ENCODE peak calls at places on chromosomes 2 and 18, in nine cellular contexts. W is DMS 273 treated with DMSO at 0.1 percent for 48 hours; R is left colon; J is pancreas; T is left ventricle myocardium inferior; Z is NCI-H226; U is stimulated activated CD4-positive, alpha-beta T cell treated with anti-CD3 and anti-CD28 coated beads, Interleukin-2, amount 100 ng/mL, for 24 hours; V is AG08395; S is hepatic stellate cell. E is an unnamed sample.

GRCh38 chr2:227164745-227165350 is 424 bp downstream of the COL4A3 start:
- DNase-seq in W (no peak), Z (no peak), V (no peak), S (peak), J (peak), R (peak), U (no peak), T (no peak), E (peak)

GRCh38 chr2:104702026-104702425 is 151.9 kb upstream of the POU3F3 start:
- DNase-seq in S (no peak), T (no peak), W (no peak), J (no peak), V (no peak), U (no peak), R (no peak), Z (no peak), E (no peak)

GRCh38 chr2:120318626-120319025 is 27.3 kb upstream of the INHBB start:
- DNase-seq in U (no peak), J (no peak), T (peak), Z (no peak), R (no peak), V (peak), W (no peak), S (no peak), E (no peak)

GRCh38 chr2:157470321-157470720 is 26.4 kb upstream of the CYTIP start:
- DNase-seq in R (no peak), T (no peak), V (no peak), S (no peak), J (no peak), Z (no peak), U (no peak), W (no peak), E (no peak)

GRCh38 chr18:58520964-58521363 is 107.9 kb downstream of the ALPK2 start:
- DNase-seq in J (no peak), R (no peak), Z (no peak), U (no peak), T (no peak), S (no peak), V (no peak), W (no peak), E (no peak)

GRCh38 chr2:202044777-202045176 is 11.1 kb downstream of the FZD7 start:
- DNase-seq in V (no peak), R (no peak), U (no peak), J (no peak), Z (no peak), S (no peak), T (no peak), W (no peak), E (no peak)

GRCh38 chr2:213216461-213216860 is 65.0 kb upstream of the IKZF2 start:
- DNase-seq in Z (no peak), T (no peak), V (no peak), R (no peak), S (peak), J (no peak), W (no peak), U (no peak), E (no peak)

GRCh38 chr18:69839989-69840388 is 107.7 kb downstream of the CD226 start:
- DNase-seq in V (no peak), J (no peak), W (no peak), S (no peak), U (no peak), Z (no peak), R (no peak), T (no peak), E (no peak)

GRCh38 chr2:29455202-29455885 is 340.1 kb downstream of the CLIP4 start:
- DNase-seq in S (peak), V (no peak), R (no peak), T (no peak), Z (no peak), W (no peak), U (no peak), J (no peak), E (no peak)

GRCh38 chr18:74436158-74436755 is 20.9 kb downstream of the DIPK1C start:
- DNase-seq in R (no peak), J (no peak), U (no peak), T (no peak), V (no peak), S (no peak), W (no peak), Z (no peak), E (no peak)

GRCh38 chr2:223197046-223197445 is 145.1 kb downstream of the KCNE4 start:
- DNase-seq in U (no peak), T (no peak), V (no peak), J (no peak), S (no peak), W (no peak), R (no peak), Z (no peak), E (no peak)